ENCODE peak calls at places on chromosomes 6 and 20, in nine cellular contexts. E, D, C, N, T, F, S, P and X are unnamed samples.
A peak's percentile ranks its signal among the peaks of the same experiment; 100 is the strongest.

GRCh38 chr6:125598422-125598821 is 151.0 kb upstream of the HEY2 start:
- DNase-seq in N (no peak), T (no peak), F (no peak), D (no peak), P (peak; percentile 70), S (peak; percentile 26), E (no peak), C (no peak), X (no peak)

GRCh38 chr6:40342674-40343230 is 244.4 kb downstream of the LRFN2 start:
- DNase-seq in C (no peak), S (no peak), P (no peak), T (no peak), F (no peak), N (peak; percentile 45), E (no peak), D (no peak), X (no peak)

GRCh38 chr6:134315974-134316391 is 1.9 kb downstream of the SGK1 start:
- DNase-seq in N (peak; percentile 84), P (no peak), C (peak; percentile 58), D (no peak), T (no peak), F (no peak), S (no peak), E (no peak), X (no peak)

GRCh38 chr6:63816979-63817436 is 181.4 kb downstream of the PHF3 start:
- DNase-seq in E (peak; percentile 45), S (peak; percentile 49), D (no peak), T (no peak), P (peak; percentile 8), C (peak; percentile 28), N (peak; percentile 66), F (no peak), X (no peak)

GRCh38 chr6:131657630-131658111 is 20.6 kb downstream of the ENPP3 start:
- DNase-seq in C (no peak), P (no peak), F (no peak), S (no peak), N (no peak), D (no peak), T (no peak), E (no peak), X (no peak)

GRCh38 chr20:23673209-23673608 is 15.6 kb downstream of the CST4 start:
- DNase-seq in P (no peak), C (no peak), N (no peak), F (no peak), T (no peak), S (no peak), E (no peak), D (no peak), X (no peak)

GRCh38 chr6:20542927-20543602 is 8.8 kb downstream of the CDKAL1 start:
- DNase-seq in N (no peak), T (peak; percentile 92), S (no peak), E (no peak), P (peak; percentile 93), F (no peak), D (no peak), C (no peak), X (no peak)

GRCh38 chr6:111515259-111515658 is 32.2 kb upstream of the REV3L start:
- DNase-seq in T (no peak), P (no peak), N (no peak), S (no peak), E (no peak), F (no peak), D (no peak), C (no peak), X (no peak)

GRCh38 chr6:15770347-15771143 is 107.7 kb upstream of the DTNBP1 start:
- DNase-seq in N (no peak), D (no peak), F (no peak), S (no peak), P (no peak), C (no peak), E (no peak), T (no peak), X (no peak)

GRCh38 chr20:35773154-35773751 is 1.4 kb downstream of the PHF20 start:
- DNase-seq in T (no peak), E (peak; percentile 67), P (no peak), C (no peak), F (no peak), N (peak; percentile 70), D (peak; percentile 5), S (no peak), X (no peak)

GRCh38 chr6:93468291-93468690 is 48.9 kb upstream of the EPHA7 start:
- DNase-seq in F (no peak), N (peak; percentile 14), D (no peak), S (peak; percentile 14), E (peak; percentile 35), T (peak; percentile 95), C (no peak), P (no peak), X (no peak)

GRCh38 chr20:42041000-42041565 is 422.9 kb upstream of the CHD6 start:
- DNase-seq in P (peak; percentile 33), D (no peak), S (peak; percentile 59), F (no peak), N (peak; percentile 3), E (peak; percentile 30), T (no peak), C (no peak), X (no peak)

GRCh38 chr6:13026557-13026956 is 301.8 kb downstream of the TBC1D7 start:
- DNase-seq in N (no peak), T (no peak), E (no peak), P (no peak), D (no peak), S (peak; percentile 53), F (no peak), C (no peak), X (no peak)

GRCh38 chr20:44601801-44602204 is 19.4 kb downstream of the PKIG start:
- DNase-seq in S (peak; percentile 47), P (no peak), N (peak; percentile 80), C (peak; percentile 44), D (no peak), E (no peak), F (no peak), T (peak; percentile 77), X (peak; percentile 78)

GRCh38 chr6:44156494-44157151 is 2.0 kb upstream of the CAPN11 start:
- DNase-seq in F (no peak), P (no peak), C (no peak), N (no peak), T (no peak), D (no peak), E (peak; percentile 76), S (no peak), X (no peak)

GRCh38 chr6:23696946-23697345 is 429.1 kb upstream of the NRSN1 start:
- DNase-seq in S (peak; percentile 66), C (no peak), N (no peak), E (no peak), P (no peak), T (no peak), F (no peak), D (no peak), X (no peak)

GRCh38 chr6:167441653-167442644 is 117.1 kb downstream of the TTLL2 start:
- DNase-seq in D (no peak), C (no peak), N (no peak), P (no peak), T (no peak), S (peak; percentile 69), F (no peak), E (peak; percentile 95), X (no peak)

GRCh38 chr6:5302995-5303622 is 41.8 kb downstream of the FARS2 start:
- DNase-seq in D (peak; percentile 45), T (peak; percentile 9), E (peak; percentile 71), C (no peak), F (no peak), N (no peak), S (peak; percentile 77), P (peak; percentile 31), X (peak; percentile 20)

GRCh38 chr20:36493013-36493800 is 48.1 kb upstream of the MYL9 start:
- DNase-seq in C (no peak), P (no peak), T (no peak), E (peak; percentile 50), N (no peak), D (no peak), S (no peak), F (no peak), X (no peak)

GRCh38 chr6:47897233-47897632 is 115.4 kb downstream of the OPN5 start:
- DNase-seq in T (no peak), C (no peak), S (peak; percentile 93), N (no peak), P (no peak), F (no peak), D (no peak), E (no peak), X (no peak)

GRCh38 chr6:80003841-80004198 is 629 bp upstream of the TTK start:
- DNase-seq in T (no peak), C (peak; percentile 31), P (no peak), E (no peak), D (peak; percentile 6), F (no peak), S (peak; percentile 72), N (no peak), X (no peak)

GRCh38 chr20:59016795-59017492 is 2.3 kb upstream of the TUBB1 start:
- DNase-seq in C (no peak), T (no peak), F (no peak), P (no peak), N (no peak), E (no peak), D (no peak), S (no peak), X (no peak)

GRCh38 chr6:119683022-119683421 is 333.5 kb upstream of the MAN1A1 start:
- DNase-seq in D (no peak), F (no peak), T (peak; percentile 6), E (peak; percentile 52), S (no peak), P (no peak), N (no peak), C (no peak), X (no peak)